ENCODE peak calls at places on chromosomes 16 and 17, in four cellular contexts. A is AG09319, C is heart right ventricle, T is IMR-90. L is an unnamed sample.

GRCh38 chr17:30095507-30096244 is 20.9 kb upstream of the NSRP1 start:
- DNase-seq in A (peak), C (no peak), T (peak), L (peak)

GRCh38 chr17:63542218-63542545 is 8.1 kb upstream of the DCAF7 start:
- DNase-seq in A (no peak), C (no peak), T (no peak), L (no peak)

GRCh38 chr17:58401287-58401686 is 16.0 kb downstream of the RNF43 start:
- DNase-seq in A (no peak), C (no peak), T (no peak), L (no peak)

GRCh38 chr16:27330542-27330941 is 16.8 kb downstream of the IL4R start:
- DNase-seq in A (peak), C (peak), T (peak), L (peak)

GRCh38 chr17:49739662-49740271 is 24.2 kb downstream of the FAM117A start:
- DNase-seq in A (no peak), C (peak), T (peak), L (no peak)

GRCh38 chr17:66025551-66025950 is 166.4 kb downstream of the CEP112 start:
- DNase-seq in A (no peak), C (no peak), T (peak), L (peak)

GRCh38 chr16:50300942-50301625 is 34.7 kb downstream of the ADCY7 start:
- DNase-seq in A (no peak), C (no peak), T (peak), L (no peak)

GRCh38 chr16:55257971-55258613 is 65.9 kb upstream of the IRX6 start:
- DNase-seq in A (no peak), C (peak), T (peak), L (peak)

GRCh38 chr17:65359016-65359415 is 202.4 kb downstream of the AXIN2 start:
- DNase-seq in A (peak), C (no peak), T (peak), L (peak)

GRCh38 chr16:17364319-17365210 is 106.2 kb downstream of the XYLT1 start:
- DNase-seq in A (peak), C (no peak), T (peak), L (no peak)

GRCh38 chr17:34306466-34306865 is 12.8 kb upstream of the CCL8 start:
- DNase-seq in A (no peak), C (no peak), T (peak), L (peak)

GRCh38 chr17:38797091-38797490 is 2.3 kb downstream of the PIP4K2B start:
- DNase-seq in A (no peak), C (no peak), T (peak), L (peak)

GRCh38 chr16:86707171-86707570 is 128.8 kb downstream of the FOXL1 start:
- DNase-seq in A (no peak), C (no peak), T (no peak), L (no peak)

GRCh38 chr17:36979585-36979941 is 30.8 kb downstream of the AATF start:
- DNase-seq in A (no peak), C (no peak), T (no peak), L (no peak)

GRCh38 chr17:78390241-78391050 is 12.0 kb downstream of the PGS1 start:
- DNase-seq in A (peak), C (peak), T (peak), L (peak)

GRCh38 chr17:43722921-43723665 is 35.5 kb downstream of the SOST start:
- DNase-seq in A (no peak), C (no peak), T (no peak), L (no peak)

GRCh38 chr17:50593321-50593720 is 32.8 kb downstream of the CACNA1G start:
- DNase-seq in A (no peak), C (peak), T (no peak), L (no peak)

GRCh38 chr16:71255721-71256120 is 25.2 kb upstream of the HYDIN start:
- DNase-seq in A (no peak), C (no peak), T (no peak), L (no peak)

GRCh38 chr17:33602981-33603380 is 309.9 kb upstream of the ASIC2 start:
- DNase-seq in A (no peak), C (no peak), T (no peak), L (no peak)

GRCh38 chr16:51151435-51151950 is 423 bp upstream of the SALL1 start:
- DNase-seq in A (peak), C (peak), T (peak), L (no peak)

GRCh38 chr16:69921125-69921524 is 30.0 kb upstream of the CLEC18A start:
- DNase-seq in A (no peak), C (no peak), T (peak), L (peak)

GRCh38 chr16:3157229-3158013 is 22.6 kb downstream of the ZNF213 start:
- DNase-seq in A (peak), C (peak), T (peak), L (peak)

GRCh38 chr17:27888945-27889344 is 4.2 kb downstream of the LYRM9 start:
- DNase-seq in A (no peak), C (no peak), T (peak), L (peak)

GRCh38 chr16:64061621-64062020 is 1060.2 kb downstream of the CDH11 start:
- DNase-seq in A (no peak), C (no peak), T (no peak), L (no peak)

GRCh38 chr16:64058685-64059084 is 1063.2 kb downstream of the CDH11 start:
- DNase-seq in A (no peak), C (no peak), T (no peak), L (no peak)
- TF ChIP-seq CTCF in A (no peak), C (no peak), T (no peak), L (no peak)

DNA sequence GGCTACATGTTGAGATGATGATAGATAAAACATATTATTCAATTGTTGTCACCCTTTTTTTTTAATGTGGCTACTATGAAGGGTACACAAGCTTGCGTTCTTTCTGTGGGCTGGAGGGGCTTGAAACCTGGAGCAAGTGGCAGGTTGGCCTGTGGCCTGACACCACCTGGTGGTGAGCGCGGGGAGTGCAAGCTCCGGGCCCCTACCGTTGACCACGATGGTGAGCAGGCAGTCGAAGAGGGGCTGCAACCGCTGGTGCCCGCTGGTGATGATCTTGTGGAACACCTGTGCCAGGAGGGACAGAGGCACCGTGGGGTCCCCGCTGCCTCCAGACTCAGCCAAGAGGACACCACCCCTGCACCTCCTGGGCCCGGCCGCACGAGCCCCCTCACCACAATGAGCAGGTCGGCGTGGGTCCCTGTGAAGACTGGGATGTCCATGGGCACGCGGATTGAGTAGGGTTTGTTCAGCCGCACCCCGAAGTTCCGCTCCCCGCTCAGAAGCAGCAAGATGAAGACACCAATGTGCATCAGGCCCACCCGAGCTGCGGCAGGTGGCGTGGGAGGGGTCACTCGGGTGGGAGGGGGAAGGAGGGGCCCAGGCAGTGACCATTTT is 14.5 kb downstream of the HID1 start:
- DNase-seq in A (no peak), C (peak), T (peak), L (peak)
- TF ChIP-seq CTCF in A (peak), C (peak), T (peak), L (peak)

DNA sequence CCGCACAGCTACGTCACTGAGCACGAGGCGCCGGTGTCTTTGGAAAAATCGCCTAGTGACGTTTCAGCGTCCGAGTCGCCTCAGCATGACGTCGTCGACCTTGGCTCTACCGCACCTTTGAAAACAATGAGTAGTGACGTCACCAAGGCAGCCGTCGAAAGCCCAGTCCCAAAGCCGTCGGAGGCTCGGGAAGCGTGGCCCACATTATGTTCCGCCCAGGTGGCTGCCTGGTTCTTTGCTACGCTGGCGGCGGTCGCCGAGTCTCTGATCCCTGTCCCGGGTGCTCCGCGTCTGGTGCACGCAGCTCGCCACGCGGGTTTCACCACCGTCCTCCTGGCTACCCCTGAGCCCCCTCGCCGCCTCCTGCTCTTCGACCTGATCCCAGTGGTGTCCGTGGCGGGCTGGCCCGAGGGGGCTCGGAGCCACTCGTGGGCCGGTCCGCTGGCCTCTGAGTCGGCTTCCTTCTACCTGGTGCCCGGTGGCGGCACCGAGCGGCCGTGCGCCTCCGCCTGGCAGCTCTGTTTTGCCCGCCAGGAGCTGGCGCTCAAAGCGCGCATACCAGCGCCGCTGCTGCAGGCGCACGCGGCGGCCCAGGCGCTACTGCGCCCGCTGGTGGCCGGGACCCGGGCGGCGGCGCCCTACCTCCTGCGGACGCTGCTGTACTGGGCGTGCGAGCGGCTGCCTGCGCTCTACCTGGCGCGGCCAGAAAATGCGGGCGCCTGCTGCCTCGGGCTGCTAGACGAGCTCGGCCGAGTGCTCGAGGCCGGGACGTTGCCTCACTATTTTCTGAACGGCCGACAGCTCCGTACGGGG is 1.5 kb downstream of the TMEM102 start:
- DNase-seq in A (peak), C (peak), T (peak), L (no peak)
- TF ChIP-seq CTCF in A (peak), C (peak), T (peak), L (peak)

DNA sequence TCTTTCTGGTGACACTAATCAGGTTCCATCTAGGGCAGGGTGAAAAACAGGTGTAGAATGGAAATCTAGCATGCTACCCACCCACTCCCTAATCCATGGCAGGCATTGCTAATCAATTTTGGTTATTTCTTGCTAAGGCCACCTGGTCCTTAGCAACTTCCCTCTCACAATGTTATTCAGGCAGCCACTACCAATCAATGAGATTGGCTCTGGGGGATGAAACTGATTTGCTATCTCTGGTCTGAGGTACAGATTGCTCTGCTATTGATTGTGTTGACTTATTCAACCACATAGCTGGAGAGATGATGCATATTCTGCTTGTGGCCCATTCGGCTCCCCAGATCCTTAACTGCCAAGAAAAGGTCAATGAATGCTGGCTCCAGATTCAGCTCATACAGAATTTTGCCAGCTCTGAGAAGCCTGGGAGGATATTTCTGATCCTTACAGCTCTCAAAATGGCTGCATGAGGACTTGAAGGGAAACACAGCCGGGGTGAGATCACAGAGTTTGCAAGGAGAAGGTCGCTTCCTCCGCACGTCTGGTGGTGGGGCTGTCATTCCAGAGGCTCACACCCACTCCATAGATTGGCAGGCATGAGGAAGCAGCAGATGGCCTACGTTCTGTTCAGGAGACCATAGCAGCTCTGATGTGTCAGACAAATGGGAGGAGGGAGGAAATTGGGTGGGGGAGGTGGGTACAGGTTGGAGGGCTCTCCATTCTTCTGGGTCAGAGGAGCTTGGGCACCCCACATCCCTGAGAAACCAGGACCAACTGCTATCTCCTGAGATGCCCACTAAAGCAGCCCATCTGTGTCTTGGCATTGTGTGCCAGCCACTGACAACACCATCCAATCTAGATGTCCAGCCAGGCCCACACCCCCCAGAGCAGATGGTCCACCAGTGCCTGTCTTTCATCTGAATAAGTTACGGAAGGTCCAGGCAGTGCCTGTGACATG is 22.3 kb downstream of the SEZ6 start:
- DNase-seq in A (no peak), C (no peak), T (peak), L (no peak)
- TF ChIP-seq CTCF in A (no peak), C (no peak), T (no peak), L (no peak)

GRCh38 chr17:81832608-81833159 is 407 bp downstream of the MCRIP1 start:
- DNase-seq in A (no peak), C (no peak), T (no peak), L (no peak)

GRCh38 chr17:81833160-81833920 is at the start of gene MCRIP1:
- DNase-seq in A (peak), C (peak), T (peak), L (peak)

GRCh38 chr17:81833921-81834830 is 674 bp downstream of the PPP1R27 start:
- DNase-seq in A (no peak), C (no peak), T (no peak), L (no peak)

GRCh38 chr17:81831563-81831956 is 1.5 kb downstream of the MCRIP1 start:
- DNase-seq in A (no peak), C (no peak), T (no peak), L (no peak)

DNA sequence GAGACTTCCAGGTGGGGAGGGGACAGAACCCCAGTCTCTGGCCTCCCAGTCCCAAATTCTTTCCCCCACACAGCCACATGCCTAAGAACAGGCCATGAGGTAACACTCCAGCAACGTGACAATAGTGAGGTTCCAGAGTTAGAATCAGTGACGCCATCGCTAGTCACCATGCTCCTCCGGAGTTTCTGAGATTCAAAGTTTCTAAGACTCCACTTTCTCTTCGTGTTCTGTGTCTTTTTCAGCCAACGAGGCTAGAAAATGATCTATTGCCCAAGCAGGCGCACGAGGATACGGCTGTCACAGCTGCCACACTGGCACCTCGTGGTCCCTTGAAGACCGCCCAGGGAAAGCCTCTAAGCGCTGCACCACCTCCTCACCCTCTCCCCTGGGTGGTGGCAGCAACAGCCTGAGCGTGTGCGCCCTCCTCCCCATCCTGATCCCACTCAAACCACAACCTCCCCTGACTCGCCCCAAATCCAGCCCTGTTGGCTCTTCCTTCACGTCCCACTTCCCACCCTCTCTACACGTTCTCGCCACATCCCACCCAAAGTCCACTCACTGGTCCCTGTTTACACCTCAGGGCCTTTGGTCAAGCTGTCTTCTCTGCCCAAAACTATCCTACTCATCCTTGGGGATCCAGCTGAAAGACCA is 1.0 kb downstream of the MCRIP1 start:
- DNase-seq in A (no peak), C (no peak), T (peak), L (peak)
- TF ChIP-seq CTCF in A (no peak), C (no peak), T (no peak), L (no peak)

GRCh38 chr16:1565083-1565805 is 31.8 kb downstream of the TMEM204 start:
- DNase-seq in A (no peak), C (no peak), T (no peak), L (no peak)

GRCh38 chr16:1561836-1562235 is 28.4 kb downstream of the TMEM204 start:
- DNase-seq in A (no peak), C (no peak), T (no peak), L (no peak)

GRCh38 chr16:1561266-1561665 is 27.8 kb downstream of the TMEM204 start:
- DNase-seq in A (no peak), C (no peak), T (no peak), L (no peak)

GRCh38 chr16:1563786-1564185 is 30.3 kb downstream of the TMEM204 start:
- DNase-seq in A (no peak), C (no peak), T (no peak), L (no peak)

DNA sequence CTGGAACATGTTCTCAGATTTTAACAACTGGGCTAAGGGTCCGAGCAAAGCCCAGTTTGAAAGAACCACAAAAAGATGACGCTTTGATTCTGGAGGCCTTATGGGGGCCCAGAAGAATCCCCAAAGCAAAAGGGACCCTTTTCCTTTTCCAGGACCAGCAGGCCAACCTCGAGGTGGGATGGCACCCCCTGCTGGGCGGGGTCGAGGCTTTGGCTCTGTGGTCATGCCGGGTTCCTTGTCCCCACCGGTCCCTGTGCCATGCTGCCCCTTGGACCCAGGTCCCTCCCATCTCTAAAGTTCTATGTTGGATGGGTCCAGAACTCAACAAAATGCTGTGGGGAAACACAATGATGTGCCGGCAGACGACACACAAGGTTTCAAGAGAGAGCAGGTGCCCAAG is 30.9 kb downstream of the TMEM204 start:
- DNase-seq in A (no peak), C (no peak), T (no peak), L (no peak)
- TF ChIP-seq CTCF in A (peak), C (peak), T (peak), L (peak)

GRCh38 chr17:77374170-77374936 is 233.6 kb downstream of the SEC14L1 start:
- DNase-seq in A (peak), C (peak), T (peak), L (peak)
- TF ChIP-seq CTCF in A (peak), C (peak), T (peak), L (peak)

GRCh38 chr17:14196337-14196997 is 40.2 kb downstream of the CDRT15 start:
- DNase-seq in A (no peak), C (no peak), T (no peak), L (no peak)
- TF ChIP-seq CTCF in A (no peak), C (peak), T (peak), L (peak)

GRCh38 chr17:19883537-19884215 is 15.9 kb upstream of the ULK2 start:
- DNase-seq in A (no peak), C (no peak), T (peak), L (no peak)

GRCh38 chr17:19876524-19877161 is 8.9 kb upstream of the ULK2 start:
- DNase-seq in A (no peak), C (peak), T (no peak), L (no peak)

GRCh38 chr17:19877546-19877945 is 9.8 kb upstream of the ULK2 start:
- DNase-seq in A (no peak), C (no peak), T (no peak), L (no peak)

GRCh38 chr17:19886116-19886515 is 18.4 kb upstream of the ULK2 start:
- DNase-seq in A (no peak), C (no peak), T (no peak), L (no peak)

GRCh38 chr17:19880393-19880792 is 12.7 kb upstream of the ULK2 start:
- DNase-seq in A (no peak), C (no peak), T (no peak), L (no peak)
- TF ChIP-seq CTCF in A (no peak), C (no peak), T (no peak), L (no peak)

L was measured in brain microvascular endothelial cell.